ENCODE peak calls at places on chromosomes 3 and 15, in eight cellular contexts. R, Q, I, E, Z, C, M and O are unnamed samples.

GRCh38 chr15:67303490-67304363 is 49.1 kb downstream of the IQCH start:
- DNase-seq in R (peak), Q (peak), I (no peak), E (no peak), Z (peak), C (peak), M (no peak), O (peak)

GRCh38 chr15:39083213-39083612 is 497.7 kb upstream of the THBS1 start:
- DNase-seq in R (no peak), Q (no peak), I (no peak), E (no peak), Z (no peak), C (no peak), M (no peak), O (no peak)

GRCh38 chr15:28918141-28918983 is 32.6 kb downstream of the APBA2 start:
- DNase-seq in R (no peak), Q (no peak), I (no peak), E (no peak), Z (no peak), C (peak), M (no peak), O (no peak)

GRCh38 chr3:56494679-56495322 is 26.5 kb upstream of the ERC2 start:
- DNase-seq in R (peak), Q (peak), I (peak), E (peak), Z (peak), C (peak), M (peak), O (peak)

GRCh38 chr3:172218350-172219323 is 179.3 kb downstream of the FNDC3B start:
- DNase-seq in R (no peak), Q (no peak), I (no peak), E (no peak), Z (no peak), C (peak), M (no peak), O (no peak)

GRCh38 chr3:126129408-126129891 is 45.5 kb upstream of the SLC41A3 start:
- DNase-seq in R (peak), Q (no peak), I (peak), E (peak), Z (no peak), C (no peak), M (no peak), O (peak)

GRCh38 chr3:107242579-107242978 is 134.7 kb upstream of the CCDC54 start:
- DNase-seq in R (no peak), Q (no peak), I (no peak), E (no peak), Z (no peak), C (peak), M (no peak), O (no peak)

GRCh38 chr3:124620600-124621063 is 109.6 kb upstream of the UMPS start:
- DNase-seq in R (no peak), Q (no peak), I (peak), E (no peak), Z (no peak), C (no peak), M (no peak), O (no peak)

GRCh38 chr15:62075595-62076279 is 9.0 kb downstream of the C2CD4A start:
- DNase-seq in R (peak), Q (no peak), I (no peak), E (no peak), Z (no peak), C (peak), M (no peak), O (no peak)

GRCh38 chr15:38842991-38843610 is 278.5 kb upstream of the RASGRP1 start:
- DNase-seq in R (no peak), Q (no peak), I (no peak), E (no peak), Z (no peak), C (no peak), M (no peak), O (no peak)

GRCh38 chr15:101039461-101039860 is 120.3 kb downstream of the LRRK1 start:
- DNase-seq in R (no peak), Q (no peak), I (no peak), E (no peak), Z (no peak), C (no peak), M (no peak), O (no peak)

GRCh38 chr3:128321418-128321817 is 145.3 kb downstream of the DNAJB8 start:
- DNase-seq in R (no peak), Q (no peak), I (no peak), E (no peak), Z (no peak), C (no peak), M (no peak), O (no peak)

GRCh38 chr3:143720381-143720780 is 127.9 kb downstream of the SLC9A9 start:
- DNase-seq in R (no peak), Q (peak), I (no peak), E (no peak), Z (no peak), C (no peak), M (no peak), O (no peak)

GRCh38 chr3:12750223-12750622 is 8.8 kb downstream of the TMEM40 start:
- DNase-seq in R (peak), Q (no peak), I (peak), E (no peak), Z (no peak), C (peak), M (no peak), O (peak)

GRCh38 chr3:20051123-20051806 is 11.0 kb downstream of the KAT2B start:
- DNase-seq in R (no peak), Q (no peak), I (no peak), E (no peak), Z (no peak), C (no peak), M (no peak), O (no peak)

GRCh38 chr15:39747326-39747725 is 35.3 kb downstream of the FSIP1 start:
- DNase-seq in R (no peak), Q (no peak), I (no peak), E (no peak), Z (no peak), C (no peak), M (no peak), O (no peak)

GRCh38 chr3:67947808-67948508 is 293.5 kb upstream of the SUCLG2 start:
- DNase-seq in R (no peak), Q (peak), I (no peak), E (peak), Z (no peak), C (peak), M (peak), O (no peak)

GRCh38 chr15:34808016-34808415 is 12.7 kb upstream of the ACTC1 start:
- DNase-seq in R (no peak), Q (no peak), I (no peak), E (no peak), Z (no peak), C (no peak), M (no peak), O (no peak)

GRCh38 chr3:113829576-113830354 is 8.8 kb upstream of the GRAMD1C start:
- DNase-seq in R (no peak), Q (no peak), I (no peak), E (no peak), Z (no peak), C (no peak), M (no peak), O (no peak)

GRCh38 chr3:126033051-126033745 is 50.7 kb downstream of the SLC41A3 start:
- DNase-seq in R (no peak), Q (no peak), I (no peak), E (no peak), Z (no peak), C (no peak), M (no peak), O (no peak)

GRCh38 chr15:70669006-70669602 is 94.3 kb downstream of the UACA start:
- DNase-seq in R (no peak), Q (no peak), I (no peak), E (no peak), Z (no peak), C (no peak), M (no peak), O (no peak)

GRCh38 chr3:181622365-181622764 is 89.4 kb upstream of the SOX2 start:
- DNase-seq in R (no peak), Q (no peak), I (peak), E (no peak), Z (no peak), C (no peak), M (no peak), O (no peak)